ENCODE peak calls at places on chromosomes 7 and 10, in four cellular contexts. V, K, R and U are unnamed samples.

GRCh38 chr7:86733783-86734182 is 90.1 kb downstream of the GRM3 start:
- DNase-seq in V (no peak), K (no peak), R (no peak), U (no peak)

GRCh38 chr10:35300063-35300699 is 36.1 kb upstream of the CCNY start:
- DNase-seq in V (no peak), K (peak), R (no peak), U (peak)

GRCh38 chr7:137882806-137883205 is 36.0 kb upstream of the DGKI start:
- DNase-seq in V (no peak), K (no peak), R (no peak), U (no peak)

GRCh38 chr10:34866848-34867247 is 51.8 kb upstream of the PARD3 start:
- DNase-seq in V (peak), K (no peak), R (no peak), U (no peak)

GRCh38 chr10:90417056-90417455 is 440.8 kb downstream of the HTR7 start:
- DNase-seq in V (no peak), K (peak), R (no peak), U (no peak)

GRCh38 chr7:105932835-105933477 is 30.1 kb upstream of the CDHR3 start:
- DNase-seq in V (no peak), K (no peak), R (no peak), U (peak)

GRCh38 chr10:74586088-74586585 is 240.3 kb upstream of the KAT6B start:
- DNase-seq in V (no peak), K (no peak), R (no peak), U (no peak)

GRCh38 chr10:31617767-31618166 is 298.8 kb downstream of the ZEB1 start:
- DNase-seq in V (no peak), K (no peak), R (no peak), U (no peak)

GRCh38 chr7:151388430-151388829 is 21.4 kb downstream of the WDR86 start:
- DNase-seq in V (no peak), K (no peak), R (no peak), U (no peak)

GRCh38 chr7:130367088-130367755 is 13.1 kb upstream of the CPA1 start:
- DNase-seq in V (no peak), K (no peak), R (no peak), U (no peak)

GRCh38 chr7:92433019-92433418 is 14.3 kb upstream of the GATAD1 start:
- DNase-seq in V (no peak), K (no peak), R (no peak), U (no peak)

GRCh38 chr7:107387077-107387476 is 82.8 kb upstream of the GPR22 start:
- DNase-seq in V (no peak), K (peak), R (no peak), U (no peak)

GRCh38 chr10:18599392-18599791 is 52.0 kb downstream of the NSUN6 start:
- DNase-seq in V (no peak), K (no peak), R (no peak), U (no peak)

GRCh38 chr7:131602994-131603372 is 46.6 kb upstream of the PODXL start:
- DNase-seq in V (no peak), K (no peak), R (no peak), U (no peak)

GRCh38 chr10:24042884-24043283 is 166.1 kb upstream of the KIAA1217 start:
- DNase-seq in V (no peak), K (no peak), R (no peak), U (no peak)

GRCh38 chr7:40700653-40701475 is 566.1 kb downstream of the SUGCT start:
- DNase-seq in V (no peak), K (peak), R (no peak), U (no peak)

GRCh38 chr10:48317321-48317990 is 11.0 kb downstream of the MAPK8 start:
- DNase-seq in V (no peak), K (no peak), R (no peak), U (no peak)

GRCh38 chr10:2392145-2392812 is 655.0 kb upstream of the ADARB2 start:
- DNase-seq in V (no peak), K (peak), R (no peak), U (no peak)

GRCh38 chr10:21519327-21519933 is 6.1 kb downstream of the SKIDA1 start:
- DNase-seq in V (no peak), K (no peak), R (no peak), U (no peak)

GRCh38 chr7:120055300-120055699 is 217.7 kb upstream of the KCND2 start:
- DNase-seq in V (no peak), K (no peak), R (no peak), U (peak)

GRCh38 chr7:66930341-66930740 is 9.3 kb downstream of the TMEM248 start:
- DNase-seq in V (no peak), K (peak), R (no peak), U (no peak)

GRCh38 chr7:121204537-121204936 is 124.3 kb upstream of the WNT16 start:
- DNase-seq in V (no peak), K (peak), R (no peak), U (no peak)

GRCh38 chr7:139118803-139119485 is 9.4 kb upstream of the ZC3HAV1 start:
- DNase-seq in V (no peak), K (peak), R (no peak), U (no peak)

GRCh38 chr7:137538361-137538762 is 194.8 kb upstream of the PTN start:
- DNase-seq in V (no peak), K (no peak), R (no peak), U (no peak)

GRCh38 chr10:124561206-124561605 is 99.6 kb downstream of the LHPP start:
- DNase-seq in V (no peak), K (no peak), R (no peak), U (no peak)

GRCh38 chr7:135486258-135486657 is 23.6 kb downstream of the CNOT4 start:
- DNase-seq in V (no peak), K (no peak), R (no peak), U (no peak)

GRCh38 chr7:148967032-148967372 is 61.3 kb downstream of the PDIA4 start:
- DNase-seq in V (no peak), K (no peak), R (no peak), U (no peak)

GRCh38 chr7:148964510-148965267 is 63.6 kb downstream of the PDIA4 start:
- DNase-seq in V (no peak), K (no peak), R (no peak), U (no peak)

GRCh38 chr7:148962823-148963582 is 65.3 kb downstream of the PDIA4 start:
- DNase-seq in V (peak), K (peak), R (no peak), U (no peak)

GRCh38 chr7:148962515-148962822 is 65.8 kb downstream of the PDIA4 start:
- DNase-seq in V (no peak), K (no peak), R (no peak), U (no peak)

DNA sequence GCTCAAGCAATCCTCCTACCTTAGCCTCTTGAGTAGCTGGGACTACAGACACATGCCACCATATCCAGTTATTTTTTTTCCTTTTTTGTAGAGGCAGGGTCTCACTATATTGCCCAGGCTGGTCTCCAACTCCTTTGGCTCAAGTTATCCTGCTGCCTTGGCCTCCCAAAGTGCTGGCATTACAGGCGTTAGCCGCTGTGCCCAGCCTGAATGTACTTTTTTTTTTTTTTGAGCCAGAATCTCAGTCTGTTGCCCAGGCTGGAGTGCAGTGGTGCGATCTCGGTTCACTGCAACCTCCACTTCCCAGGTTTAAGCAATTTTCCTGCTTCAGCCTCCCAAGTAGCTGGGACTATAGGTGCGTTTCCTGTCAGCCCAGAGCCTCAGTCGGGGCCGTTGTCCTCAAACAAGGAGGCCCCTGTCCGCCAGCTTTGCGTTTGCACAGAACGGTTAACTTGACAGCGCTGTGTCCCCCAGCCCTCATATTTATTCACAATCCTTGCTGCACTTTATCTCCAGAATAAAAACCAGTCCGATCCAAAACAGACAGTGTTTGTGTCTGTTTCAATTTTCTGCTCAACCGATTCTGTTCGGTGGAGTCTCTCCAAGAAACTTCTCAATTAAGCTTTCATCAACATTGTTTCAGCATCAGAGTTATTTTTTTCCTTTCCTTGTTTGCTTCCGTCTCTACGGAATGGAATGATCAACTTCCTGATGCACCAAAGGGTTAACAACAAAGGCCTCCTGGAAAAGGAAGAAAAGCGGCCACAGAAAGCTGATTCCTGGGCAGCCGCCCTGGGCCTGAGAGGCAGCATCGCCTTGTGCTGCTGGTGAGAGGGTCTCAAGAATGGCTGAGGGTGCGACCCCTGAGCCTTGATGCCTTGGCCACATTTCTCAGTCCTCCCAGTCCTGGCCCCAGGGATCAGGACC is 64.5 kb downstream of the PDIA4 start:
- DNase-seq in V (no peak), K (no peak), R (no peak), U (no peak)
- H3K27ac ChIP-seq in V (no peak), K (peak), R (peak), U (peak)

GRCh38 chr7:111591-111990 is 80.8 kb upstream of the FAM20C start:
- DNase-seq in V (no peak), K (no peak), R (no peak), U (no peak)
- TF ChIP-seq CTCF in V (no peak), K (no peak), R (no peak), U (no peak)

GRCh38 chr7:3912291-3912690 is 611.2 kb downstream of the SDK1 start:
- DNase-seq in V (no peak), K (no peak), R (no peak), U (no peak)

GRCh38 chr7:3914385-3914784 is 613.3 kb downstream of the SDK1 start:
- DNase-seq in V (no peak), K (peak), R (no peak), U (no peak)

GRCh38 chr7:3909128-3909527 is 608.1 kb downstream of the SDK1 start:
- DNase-seq in V (no peak), K (no peak), R (no peak), U (no peak)

GRCh38 chr7:3910041-3910440 is 609.0 kb downstream of the SDK1 start:
- DNase-seq in V (no peak), K (no peak), R (no peak), U (no peak)

DNA sequence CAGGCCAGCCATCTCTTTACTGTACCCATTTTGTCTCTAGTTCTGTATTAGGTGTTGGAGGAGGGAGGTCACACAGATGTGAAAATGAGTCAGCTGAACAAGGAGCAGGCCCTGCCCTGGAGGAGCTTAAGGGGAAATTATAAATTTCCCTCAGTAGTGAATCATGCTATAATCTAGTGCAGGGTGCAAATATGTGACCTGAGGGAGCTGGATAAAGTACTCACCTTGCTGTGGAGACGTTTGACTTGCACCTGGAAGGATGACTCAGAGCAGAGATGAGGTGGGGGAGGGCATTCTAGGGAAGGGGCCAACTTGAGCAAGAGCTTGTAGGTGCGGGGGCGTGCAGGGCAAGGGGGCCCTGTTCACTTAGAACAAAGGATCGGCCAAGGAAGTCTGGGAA is 610.6 kb downstream of the SDK1 start:
- DNase-seq in V (no peak), K (peak), R (no peak), U (peak)
- H3K27ac ChIP-seq in V (no peak), K (no peak), R (no peak), U (no peak)

GRCh38 chr10:95443636-95444035 is 117.5 kb downstream of the SORBS1 start:
- DNase-seq in V (no peak), K (no peak), R (no peak), U (no peak)
- TF ChIP-seq CTCF in V (no peak), K (no peak), R (no peak), U (no peak)

DNA sequence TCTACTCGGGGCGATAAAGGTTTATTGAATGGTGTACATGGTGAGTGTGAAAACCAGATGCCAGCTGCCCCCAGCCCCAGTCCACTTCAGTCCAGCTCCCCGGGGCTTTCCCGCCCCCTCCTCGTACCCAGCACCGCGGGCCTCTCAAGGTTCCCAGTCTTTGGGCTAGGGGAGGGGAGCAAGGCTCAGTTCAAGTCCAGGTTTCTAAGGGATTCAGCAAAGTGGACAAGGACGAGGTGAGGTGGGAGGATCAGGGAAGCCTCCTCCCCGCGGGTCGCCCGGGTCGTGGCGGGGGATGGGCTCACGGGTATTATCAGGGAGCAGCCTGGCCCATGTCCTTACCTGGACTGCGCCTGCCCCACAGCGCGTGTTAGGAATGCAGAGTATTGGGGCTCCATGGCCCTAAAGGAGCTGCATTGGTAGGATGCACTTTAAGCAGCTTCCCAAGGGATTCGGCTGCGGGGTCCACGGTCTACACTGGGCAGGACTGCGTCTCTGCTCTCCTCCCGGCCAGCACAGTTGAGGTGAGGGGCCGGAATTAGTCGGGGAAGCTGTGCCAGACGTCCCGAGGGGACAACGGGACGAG is 541 bp upstream of the PFKFB3 start:
- DNase-seq in V (no peak), K (no peak), R (no peak), U (no peak)
- H3K27ac ChIP-seq in V (peak), K (no peak), R (peak), U (peak)

DNA sequence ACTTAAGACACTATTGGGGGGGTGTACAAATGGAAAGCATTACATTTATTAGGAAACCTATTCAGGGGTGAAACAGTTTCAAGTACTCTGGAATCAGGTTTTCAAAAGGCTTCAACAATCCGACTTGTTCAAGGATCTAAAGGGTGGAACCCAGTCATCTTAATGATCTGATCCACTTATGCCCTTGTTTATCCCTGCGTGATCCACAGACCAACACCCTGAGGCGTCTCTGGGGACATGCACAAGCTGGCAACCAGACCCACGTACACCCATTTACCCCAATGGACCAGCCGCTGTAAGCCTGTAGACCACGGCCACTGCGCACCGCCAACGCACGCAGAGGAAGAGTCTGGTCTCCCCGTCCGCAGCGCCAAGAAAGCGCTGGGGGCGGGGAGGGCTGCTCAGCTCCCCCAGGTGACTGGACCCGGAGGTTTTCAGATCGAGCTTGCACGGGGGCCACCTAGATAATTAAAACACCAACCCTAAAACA is 13.4 kb downstream of the HNRNPF start:
- DNase-seq in V (no peak), K (peak), R (no peak), U (no peak)
- TF ChIP-seq CTCF in V (no peak), K (no peak), R (no peak), U (no peak)

GRCh38 chr10:72041491-72041890 is 46.9 kb downstream of the SPOCK2 start:
- DNase-seq in V (no peak), K (no peak), R (no peak), U (no peak)

GRCh38 chr10:72043016-72043834 is 45.1 kb downstream of the SPOCK2 start:
- DNase-seq in V (no peak), K (no peak), R (no peak), U (no peak)

GRCh38 chr10:72048450-72049124 is 39.8 kb downstream of the SPOCK2 start:
- DNase-seq in V (peak), K (peak), R (peak), U (peak)

GRCh38 chr10:72045586-72045985 is 42.8 kb downstream of the SPOCK2 start:
- DNase-seq in V (no peak), K (no peak), R (no peak), U (no peak)

GRCh38 chr10:72044417-72045041 is 43.8 kb downstream of the SPOCK2 start:
- DNase-seq in V (peak), K (peak), R (no peak), U (peak)
- H3K27ac ChIP-seq in V (peak), K (peak), R (no peak), U (peak)

GRCh38 chr10:27724287-27724686 is 21.3 kb downstream of the MKX start:
- DNase-seq in V (no peak), K (no peak), R (no peak), U (no peak)
- TF ChIP-seq CTCF in V (peak), K (peak), R (peak), U (no peak)

GRCh38 chr7:117997862-117998825 is 124.9 kb upstream of the CTTNBP2 start:
- DNase-seq in V (no peak), K (no peak), R (no peak), U (peak)
- H3K27ac ChIP-seq in V (no peak), K (no peak), R (no peak), U (no peak)